ENCODE peak calls at places on chromosomes 11 and 22, in four cellular contexts. I is Panc1, M is prostate gland, V is HCT116. A is an unnamed sample. For H3K36me3, the result is how much of the 10 kb centered on the place peaks cover.

GRCh38 chr11:118251858-118252652 is at the start of gene MPZL3:
- DNase-seq in M (peak), I (no peak), V (peak), A (peak)

GRCh38 chr11:12640355-12640754 is 33.9 kb upstream of the TEAD1 start:
- DNase-seq in M (no peak), V (no peak), I (no peak), A (no peak)

GRCh38 chr11:57499413-57499982 is 16.0 kb downstream of the SLC43A1 start:
- DNase-seq in M (peak), V (peak), I (no peak), A (peak)

GRCh38 chr22:34973926-34974325 is 92.0 kb upstream of the ISX start:
- DNase-seq in M (no peak), V (no peak), I (no peak), A (no peak)

GRCh38 chr11:120153221-120153620 is 15.3 kb upstream of the TRIM29 start:
- DNase-seq in I (no peak), V (no peak), M (no peak), A (no peak)

GRCh38 chr11:70628881-70629844 is 230.8 kb downstream of the CTTN start:
- DNase-seq in M (peak), V (no peak), I (no peak), A (peak)

GRCh38 chr11:56533054-56533740 is 9.9 kb downstream of the OR5M11 start:
- DNase-seq in M (no peak), V (no peak), I (no peak), A (no peak)

GRCh38 chr11:118911113-118911879 is 14.4 kb downstream of the BCL9L start:
- DNase-seq in V (no peak), I (no peak), M (no peak), A (no peak)

GRCh38 chr11:43944761-43945311 is 2.4 kb downstream of the C11orf96 start:
- DNase-seq in I (no peak), V (no peak), M (peak), A (no peak)

GRCh38 chr11:103699656-103700055 is 336.8 kb upstream of the DDI1 start:
- DNase-seq in I (no peak), V (no peak), M (no peak), A (no peak)

GRCh38 chr22:17980638-17981051 is 43.7 kb downstream of the MICAL3 start:
- DNase-seq in V (no peak), M (peak), I (no peak), A (no peak)

GRCh38 chr22:49101225-49101624 is 726.4 kb downstream of the BRD1 start:
- DNase-seq in V (no peak), I (no peak), M (no peak), A (no peak)

GRCh38 chr11:45771942-45772522 is 32.9 kb upstream of the SLC35C1 start:
- DNase-seq in I (peak), M (peak), V (peak), A (peak)

GRCh38 chr22:45101828-45102227 is 61.9 kb upstream of the NUP50 start:
- DNase-seq in I (no peak), V (no peak), M (peak), A (no peak)

GRCh38 chr11:10407055-10407454 is 48.0 kb upstream of the AMPD3 start:
- DNase-seq in M (no peak), I (peak), V (peak), A (no peak)

GRCh38 chr22:37169947-37170688 is 17.9 kb downstream of the C1QTNF6 start:
- DNase-seq in I (no peak), M (no peak), V (no peak), A (peak)

GRCh38 chr22:38952382-38952993 is 4.9 kb upstream of the APOBEC3A start:
- DNase-seq in V (no peak), I (no peak), M (no peak), A (no peak)

GRCh38 chr11:59629996-59630395 is 14.4 kb upstream of the OSBP start:
- DNase-seq in M (no peak), I (no peak), V (no peak), A (no peak)

GRCh38 chr11:975824-976223 is 50.2 kb downstream of the AP2A2 start:
- DNase-seq in I (no peak), M (no peak), V (no peak), A (no peak)

GRCh38 chr22:39699631-39700348 is 129.2 kb downstream of the CACNA1I start:
- DNase-seq in V (no peak), M (no peak), I (no peak), A (no peak)

GRCh38 chr11:114167355-114168085 is 108.0 kb downstream of the ZBTB16 start:
- DNase-seq in I (no peak), V (no peak), M (no peak), A (no peak)

GRCh38 chr11:14727215-14727614 is 83.6 kb downstream of the PDE3B start:
- DNase-seq in I (no peak), M (no peak), V (no peak), A (no peak)

GRCh38 chr11:94694309-94695060 is 73.7 kb upstream of the AMOTL1 start:
- DNase-seq in V (no peak), M (no peak), I (no peak), A (no peak)

GRCh38 chr11:61027141-61027840 is 55.8 kb downstream of the CD6 start:
- DNase-seq in I (no peak), M (no peak), V (no peak), A (no peak)

GRCh38 chr11:134252539-134253188 is 488 bp downstream of the THYN1 start:
- DNase-seq in M (no peak), I (no peak), V (no peak), A (no peak)

GRCh38 chr11:76623171-76623883 is 47.2 kb downstream of the LRRC32 start:
- DNase-seq in M (no peak), V (no peak), I (no peak), A (no peak)

GRCh38 chr11:105611837-105612480 is 2.1 kb downstream of the GRIA4 start:
- DNase-seq in I (no peak), M (no peak), V (no peak), A (no peak)

GRCh38 chr22:27385261-27385998 is 416.1 kb downstream of the MN1 start:
- DNase-seq in I (no peak), M (no peak), V (no peak), A (no peak)

GRCh38 chr11:101475699-101476098 is 108.1 kb downstream of the TRPC6 start:
- DNase-seq in M (no peak), I (no peak), V (no peak), A (no peak)

GRCh38 chr11:73344191-73344607 is 32.0 kb upstream of the RELT start:
- DNase-seq in V (no peak), I (no peak), M (no peak), A (no peak)

GRCh38 chr11:127106142-127106541 is 105.6 kb upstream of the KIRREL3 start:
- DNase-seq in I (no peak), V (no peak), M (peak), A (no peak)

GRCh38 chr11:2807276-2807681 is 78.3 kb downstream of the CDKN1C start:
- DNase-seq in V (no peak), I (no peak), M (peak), A (peak)

GRCh38 chr22:21832291-21833290 is 34.9 kb downstream of the MAPK1 start:
- DNase-seq in M (no peak), I (no peak), V (no peak), A (no peak)

GRCh38 chr22:41540365-41540764 is 3.9 kb downstream of the POLR3H start:
- DNase-seq in V (no peak), M (no peak), I (no peak), A (no peak)

GRCh38 chr11:108620958-108621772 is 27.6 kb upstream of the EXPH5 start:
- DNase-seq in M (no peak), I (peak), V (no peak), A (no peak)

GRCh38 chr11:43774786-43775185 is 94.2 kb downstream of the HSD17B12 start:
- DNase-seq in I (no peak), M (no peak), V (no peak), A (no peak)

GRCh38 chr11:123056835-123057491 is 5.0 kb downstream of the HSPA8 start:
- DNase-seq in V (no peak), I (no peak), M (no peak), A (no peak)
- H3K36me3 ChIP-seq in V (half or more), I (half or more), M (under half), A (under half)

DNA sequence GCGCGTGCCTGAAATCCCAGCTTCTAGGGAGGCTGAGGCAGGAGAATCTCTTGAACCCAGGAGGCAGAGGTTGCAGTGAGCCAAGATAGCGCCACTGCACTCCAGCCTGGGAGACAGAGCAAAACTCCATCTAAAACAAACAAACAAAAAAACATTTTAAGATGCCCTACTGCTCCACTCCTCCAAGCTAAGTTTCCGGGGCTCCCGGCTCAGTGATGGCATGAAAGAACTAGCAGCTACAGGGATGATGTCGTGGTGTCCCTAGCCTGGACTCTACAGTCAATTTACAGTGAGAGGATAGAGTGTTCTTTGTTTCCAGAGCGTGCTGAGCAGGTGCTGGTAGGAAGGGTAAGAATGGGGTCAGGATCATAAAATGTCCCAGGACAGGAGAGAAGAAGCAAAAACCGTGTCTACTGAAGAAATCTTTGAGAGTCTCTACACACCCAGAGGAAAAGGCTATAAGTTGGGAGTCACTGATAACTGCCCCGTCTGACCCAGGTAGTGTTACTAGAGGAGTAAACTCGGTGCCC is 1.2 kb upstream of the ZBTB3 start:
- DNase-seq in I (no peak), V (no peak), M (no peak), A (no peak)
- H3K4me3 ChIP-seq in I (peak), V (no peak), M (no peak), A (no peak)

DNA sequence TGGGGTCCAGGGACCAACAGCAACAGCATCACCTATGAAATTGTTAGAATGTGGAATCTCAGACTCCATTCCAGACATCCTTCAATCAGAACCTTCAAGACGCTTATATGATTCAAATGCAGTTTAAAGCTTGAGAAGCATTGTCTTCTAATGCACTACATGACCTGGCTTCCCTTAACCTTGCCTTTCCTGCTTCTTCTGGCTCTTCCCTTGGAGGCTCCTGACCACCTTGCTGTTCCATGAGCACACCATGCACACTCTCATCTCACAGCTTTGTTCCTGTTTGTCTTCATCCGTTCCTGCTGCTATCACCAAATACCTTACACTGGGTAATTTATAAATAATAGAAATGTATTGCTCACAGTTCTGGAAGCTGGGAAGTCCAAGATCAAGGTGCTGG is 26.1 kb downstream of the ZC3H12C start:
- DNase-seq in M (no peak), I (no peak), V (no peak), A (no peak)
- TF ChIP-seq POLR2AphosphoS5 in M (no peak), I (no peak), V (no peak), A (no peak)

DNA sequence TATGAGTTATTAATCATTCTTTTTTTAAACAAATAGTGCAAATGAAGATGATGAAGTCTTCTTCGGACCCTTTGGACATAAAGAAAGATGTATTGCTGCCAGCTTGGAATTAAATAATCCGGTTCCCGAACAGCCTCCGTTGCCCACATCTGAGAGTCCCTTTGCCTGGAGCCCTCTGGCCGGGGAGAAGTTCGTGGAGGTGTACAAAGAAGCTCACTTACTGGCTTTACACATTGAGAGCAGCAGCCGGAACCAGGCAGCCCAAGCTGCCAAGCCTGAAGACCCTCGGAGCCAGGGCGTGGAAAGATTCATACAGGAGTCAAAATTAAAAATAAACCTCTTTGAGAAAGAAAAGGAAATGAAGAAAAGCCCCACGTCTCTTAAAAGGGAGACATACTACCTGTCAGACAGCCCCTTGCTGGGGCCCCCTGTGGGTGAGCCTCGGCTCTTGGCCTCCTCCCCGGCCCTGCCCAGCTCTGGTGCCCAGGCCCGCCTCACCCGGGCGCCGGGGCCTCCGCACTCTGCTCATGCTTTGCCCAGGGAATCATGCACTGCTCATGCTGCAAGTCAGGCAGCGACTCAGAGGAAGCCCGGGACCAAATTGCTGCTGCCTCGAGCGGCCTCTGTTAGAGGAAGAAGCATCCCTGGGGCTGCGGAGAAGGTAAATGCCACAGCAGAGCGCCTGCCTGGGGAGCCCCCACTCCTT is 11.8 kb downstream of the GTSE1 start:
- DNase-seq in I (no peak), M (no peak), V (no peak), A (no peak)
- H3K36me3 ChIP-seq in I (under half), M (under half), V (under half), A (under half)

GRCh38 chr22:50246242-50247175 is 1.7 kb upstream of the TUBGCP6 start:
- DNase-seq in I (no peak), M (no peak), V (no peak), A (no peak)
- H3K4me3 ChIP-seq in I (no peak), M (no peak), V (peak), A (no peak)

DNA sequence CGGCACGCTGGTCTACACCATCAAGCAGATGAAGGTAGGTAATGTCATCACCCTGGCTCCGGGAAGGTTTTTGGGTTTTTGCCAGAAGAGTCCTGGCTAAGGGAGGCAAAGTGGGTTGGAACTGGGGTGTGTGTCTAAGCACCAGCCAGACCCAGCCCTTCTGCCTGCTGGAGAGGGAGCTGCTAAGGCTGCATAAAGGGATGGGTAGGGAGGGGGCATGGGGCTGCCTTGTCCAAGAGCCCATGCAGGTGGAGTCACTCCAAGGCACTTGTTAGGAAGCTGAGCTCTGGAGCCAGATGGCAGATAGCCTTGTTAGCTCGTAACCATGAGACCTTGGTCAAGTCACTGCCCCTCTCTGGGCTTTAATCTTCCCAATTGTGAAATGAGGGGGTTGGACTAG is 48.0 kb downstream of the TIMP3 start:
- DNase-seq in I (no peak), M (no peak), V (no peak), A (no peak)
- TF ChIP-seq POLR2AphosphoS5 in I (no peak), M (no peak), V (no peak), A (no peak)

GRCh38 chr22:23833911-23834317 is 4.9 kb downstream of the DERL3 start:
- DNase-seq in I (no peak), V (no peak), M (no peak), A (no peak)
- H3K36me3 ChIP-seq in I (under half), V (under half), M (under half), A (under half)

GRCh38 chr11:65478411-65479183 is 20.2 kb upstream of the MALAT1 start:
- DNase-seq in I (no peak), M (no peak), V (no peak), A (peak)

GRCh38 chr11:65479184-65480145 is 19.4 kb upstream of the MALAT1 start:
- DNase-seq in M (peak), I (no peak), V (no peak), A (no peak)

GRCh38 chr11:65477271-65478029 is 21.4 kb upstream of the MALAT1 start:
- DNase-seq in M (peak), I (no peak), V (no peak), A (peak)

GRCh38 chr11:65473275-65473860 is 25.5 kb upstream of the MALAT1 start:
- DNase-seq in I (no peak), V (no peak), M (no peak), A (no peak)

GRCh38 chr11:65476632-65477270 is 22.1 kb upstream of the MALAT1 start:
- DNase-seq in V (no peak), M (no peak), I (no peak), A (no peak)
- H3K4me3 ChIP-seq in V (peak), M (peak), I (peak), A (peak)

GRCh38 chr11:92765965-92766371 is 203.5 kb upstream of the MTNR1B start:
- DNase-seq in V (no peak), I (no peak), M (no peak), A (no peak)
- TF ChIP-seq POLR2AphosphoS5 in V (no peak), I (no peak), M (no peak), A (no peak)